ENCODE peak calls at places on chromosomes 2 and 18, in ten cellular contexts. V is Caki2; F is astrocyte; L is dermis microvascular lymphatic vessel endothelial cell; R is astrocyte of the spinal cord; X is stimulated activated effector memory CD8-positive, alpha-beta T cell treated with anti-CD3 and anti-CD28 coated beads, Interleukin-12 subunit alpha, Interleukin-12 subunit beta, amount 100 ng/mL, for 72 hours; U is OCI-LY7; C is left cardiac atrium; J is C1 segment of cervical spinal cord; S is RKO. Q is an unnamed sample.

GRCh38 chr2:158754303-158754611 is 40.9 kb upstream of the DAPL1 start:
- DNase-seq in V (no peak), F (no peak), L (no peak), R (no peak), X (no peak), U (no peak), C (no peak), J (no peak), S (no peak), Q (no peak)

GRCh38 chr2:175576875-175577274 is 395.4 kb upstream of the ATP5MC3 start:
- DNase-seq in V (no peak), F (no peak), L (no peak), R (no peak), X (no peak), U (no peak), C (no peak), J (no peak), S (no peak), Q (no peak)

GRCh38 chr2:145811467-145812162 is 1291.7 kb upstream of the ZEB2 start:
- DNase-seq in V (no peak), F (peak; percentile 38), L (no peak), R (no peak), X (no peak), U (no peak), C (no peak), J (no peak), S (no peak), Q (no peak)

GRCh38 chr2:232573821-232574435 is 23.4 kb downstream of the EIF4E2 start:
- DNase-seq in V (no peak), F (no peak), L (no peak), R (no peak), X (no peak), U (no peak), C (no peak), J (peak; percentile 22), S (no peak), Q (no peak)

GRCh38 chr2:6970976-6971480 is 53.8 kb downstream of the RNF144A start:
- DNase-seq in V (no peak), F (no peak), L (no peak), R (no peak), X (no peak), U (no peak), C (no peak), J (no peak), S (no peak), Q (no peak)

GRCh38 chr2:12456293-12457151 is 260.2 kb upstream of the TRIB2 start:
- DNase-seq in V (peak; percentile 43), F (peak; percentile 98), L (peak; percentile 88), R (peak; percentile 92), X (peak; percentile 79), U (peak; percentile 26), C (peak; percentile 94), J (no peak), S (peak; percentile 72), Q (peak; percentile 20)

GRCh38 chr2:225340923-225341322 is 58.6 kb upstream of the NYAP2 start:
- DNase-seq in V (no peak), F (no peak), L (no peak), R (no peak), X (no peak), U (no peak), C (no peak), J (no peak), S (no peak), Q (no peak)

GRCh38 chr18:45412577-45412976 is 202.7 kb upstream of the SLC14A2 start:
- DNase-seq in V (no peak), F (no peak), L (no peak), R (no peak), X (no peak), U (no peak), C (no peak), J (no peak), S (no peak), Q (no peak)

GRCh38 chr18:7856099-7856498 is 289.0 kb downstream of the PTPRM start:
- DNase-seq in V (no peak), F (no peak), L (no peak), R (no peak), X (no peak), U (no peak), C (no peak), J (no peak), S (no peak), Q (no peak)

GRCh38 chr2:21418456-21418855 is 294.7 kb downstream of the TDRD15 start:
- DNase-seq in V (no peak), F (no peak), L (no peak), R (no peak), X (no peak), U (no peak), C (no peak), J (no peak), S (no peak), Q (no peak)

GRCh38 chr2:228917195-228917594 is 353.9 kb downstream of the PID1 start:
- DNase-seq in V (no peak), F (peak; percentile 22), L (no peak), R (peak; percentile 5), X (no peak), U (no peak), C (no peak), J (no peak), S (no peak), Q (no peak)

GRCh38 chr2:36482576-36483214 is 115.3 kb downstream of the FEZ2 start:
- DNase-seq in V (peak; percentile 88), F (peak; percentile 62), L (no peak), R (peak; percentile 76), X (no peak), U (no peak), C (no peak), J (no peak), S (no peak), Q (no peak)

GRCh38 chr2:197239434-197239833 is 71.1 kb downstream of the ANKRD44 start:
- DNase-seq in V (no peak), F (no peak), L (no peak), R (no peak), X (no peak), U (no peak), C (no peak), J (no peak), S (no peak), Q (no peak)

GRCh38 chr2:222440670-222441422 is 16.5 kb downstream of the SGPP2 start:
- DNase-seq in V (peak; percentile 38), F (peak; percentile 83), L (no peak), R (peak; percentile 83), X (no peak), U (no peak), C (no peak), J (no peak), S (no peak), Q (no peak)

GRCh38 chr2:232328038-232328435 is 50.5 kb upstream of the ALPP start:
- DNase-seq in V (no peak), F (no peak), L (no peak), R (no peak), X (no peak), U (peak; percentile 51), C (peak; percentile 7), J (no peak), S (no peak), Q (no peak)

GRCh38 chr2:188235364-188235763 is 56.3 kb upstream of the GULP1 start:
- DNase-seq in V (no peak), F (peak; percentile 9), L (no peak), R (peak; percentile 5), X (no peak), U (no peak), C (no peak), J (no peak), S (no peak), Q (no peak)

GRCh38 chr2:39737661-39738060 is 41.4 kb downstream of the THUMPD2 start:
- DNase-seq in V (no peak), F (peak; percentile 95), L (no peak), R (peak; percentile 88), X (no peak), U (no peak), C (peak; percentile 30), J (no peak), S (no peak), Q (peak; percentile 65)

GRCh38 chr18:4096501-4096900 is 358.6 kb downstream of the DLGAP1 start:
- DNase-seq in V (peak; percentile 26), F (peak; percentile 76), L (no peak), R (peak; percentile 41), X (no peak), U (no peak), C (no peak), J (no peak), S (no peak), Q (no peak)

GRCh38 chr2:8642332-8643078 is 39.4 kb upstream of the ID2 start:
- DNase-seq in V (no peak), F (no peak), L (no peak), R (no peak), X (no peak), U (no peak), C (no peak), J (no peak), S (no peak), Q (no peak)

GRCh38 chr2:218997730-218998129 is 4.5 kb upstream of the CRYBA2 start:
- DNase-seq in V (no peak), F (no peak), L (no peak), R (no peak), X (no peak), U (no peak), C (no peak), J (no peak), S (no peak), Q (no peak)

GRCh38 chr2:207513577-207514257 is 16.0 kb upstream of the CREB1 start:
- DNase-seq in V (no peak), F (peak; percentile 99), L (no peak), R (peak; percentile 96), X (no peak), U (no peak), C (no peak), J (no peak), S (peak; percentile 99), Q (no peak)

GRCh38 chr2:159497857-159498256 is 118.5 kb downstream of the BAZ2B start:
- DNase-seq in V (no peak), F (no peak), L (no peak), R (no peak), X (no peak), U (no peak), C (no peak), J (no peak), S (no peak), Q (no peak)

GRCh38 chr18:76429262-76430126 is 65.5 kb downstream of the ZNF516 start:
- DNase-seq in V (no peak), F (peak; percentile 37), L (no peak), R (peak; percentile 66), X (no peak), U (no peak), C (no peak), J (no peak), S (no peak), Q (no peak)

GRCh38 chr18:50788284-50788683 is 31.5 kb downstream of the MRO start:
- DNase-seq in V (no peak), F (no peak), L (no peak), R (no peak), X (no peak), U (no peak), C (no peak), J (no peak), S (no peak), Q (no peak)

GRCh38 chr2:15793978-15794377 is 146.4 kb upstream of the MYCN start:
- DNase-seq in V (no peak), F (no peak), L (no peak), R (no peak), X (no peak), U (no peak), C (no peak), J (no peak), S (no peak), Q (no peak)

GRCh38 chr2:138373993-138374408 is 127.6 kb upstream of the SPOPL start:
- DNase-seq in V (peak; percentile 12), F (peak; percentile 29), L (peak; percentile 16), R (peak; percentile 50), X (no peak), U (peak; percentile 31), C (no peak), J (no peak), S (peak; percentile 67), Q (no peak)

GRCh38 chr2:102850888-102851287 is 89.1 kb downstream of the TMEM182 start:
- DNase-seq in V (no peak), F (no peak), L (no peak), R (no peak), X (no peak), U (no peak), C (no peak), J (no peak), S (no peak), Q (no peak)

GRCh38 chr2:240686460-240686859 is 3.8 kb upstream of the AQP12B start:
- DNase-seq in V (no peak), F (no peak), L (no peak), R (no peak), X (no peak), U (no peak), C (no peak), J (no peak), S (no peak), Q (no peak)

Q was measured in WTC11.